ENCODE peak calls at places on chromosomes 7 and 10, in nine cellular contexts. B is cardiac fibroblast, M is AG04450, C is psoas muscle, A is bronchial epithelial cell, G is astrocyte of the spinal cord, D is pancreas, O is IMR-90, Z is osteocyte. P is an unnamed sample.

GRCh38 chr7:116180302-116180701 is 30.0 kb upstream of the TES start:
- DNase-seq in M (no peak), O (peak), B (peak), Z (no peak), C (no peak), D (no peak), A (peak), G (peak), P (no peak)

GRCh38 chr7:51256244-51256781 is 60.3 kb downstream of the COBL start:
- DNase-seq in O (no peak), D (no peak), B (no peak), A (no peak), G (no peak), C (no peak), Z (no peak), M (no peak), P (no peak)

GRCh38 chr10:69180525-69181204 is 631 bp downstream of the SUPV3L1 start:
- DNase-seq in D (no peak), A (peak), O (peak), M (no peak), B (peak), C (no peak), G (peak), Z (no peak), P (peak)

GRCh38 chr7:100396421-100396982 is 23.2 kb downstream of the PILRA start:
- DNase-seq in D (no peak), O (no peak), C (no peak), Z (no peak), B (no peak), M (no peak), A (no peak), G (no peak), P (peak)

GRCh38 chr10:15842493-15843169 is 17.7 kb downstream of the MINDY3 start:
- DNase-seq in M (no peak), D (no peak), B (peak), Z (no peak), G (no peak), O (peak), A (peak), C (no peak), P (no peak)

GRCh38 chr7:84950836-84951235 is 236.0 kb downstream of the SEMA3D start:
- DNase-seq in B (peak), G (peak), M (no peak), D (no peak), A (peak), O (peak), C (no peak), Z (no peak), P (no peak)

GRCh38 chr10:12915637-12916168 is 85.8 kb downstream of the CCDC3 start:
- DNase-seq in G (no peak), A (no peak), M (no peak), Z (peak), D (no peak), C (no peak), B (no peak), O (no peak), P (no peak)

GRCh38 chr10:88934900-88935672 is 17.5 kb downstream of the ACTA2 start:
- DNase-seq in M (peak), Z (no peak), D (peak), B (peak), A (peak), O (peak), G (peak), C (peak), P (peak)

GRCh38 chr7:42414028-42414427 is 177.0 kb upstream of the GLI3 start:
- DNase-seq in G (no peak), M (no peak), Z (no peak), B (no peak), D (no peak), C (no peak), A (peak), O (no peak), P (no peak)

GRCh38 chr7:44638611-44639557 is 32.5 kb downstream of the OGDH start:
- DNase-seq in D (peak), Z (peak), O (peak), G (peak), B (peak), M (no peak), C (peak), A (peak), P (peak)

GRCh38 chr10:127866276-127867013 is 26.3 kb downstream of the CLRN3 start:
- DNase-seq in O (no peak), M (no peak), A (no peak), D (no peak), B (no peak), C (no peak), Z (no peak), G (no peak), P (no peak)

GRCh38 chr10:34985823-34986222 is 104.3 kb downstream of the CUL2 start:
- DNase-seq in B (peak), M (no peak), C (no peak), G (no peak), D (no peak), O (no peak), A (no peak), Z (no peak), P (no peak)

GRCh38 chr10:69588358-69588757 is 15.1 kb upstream of the NEUROG3 start:
- DNase-seq in C (no peak), G (no peak), Z (peak), M (no peak), O (no peak), D (no peak), A (peak), B (no peak), P (no peak)

GRCh38 chr7:23378996-23379395 is 79.9 kb downstream of the MALSU1 start:
- DNase-seq in M (no peak), O (no peak), A (no peak), C (no peak), G (no peak), B (no peak), D (no peak), Z (no peak), P (no peak)

GRCh38 chr7:96982586-96982985 is 22.8 kb upstream of the DLX6 start:
- DNase-seq in Z (no peak), M (no peak), B (no peak), A (peak), C (no peak), D (no peak), O (no peak), G (no peak), P (no peak)

GRCh38 chr10:79022565-79023488 is 45.9 kb upstream of the ZMIZ1 start:
- DNase-seq in Z (no peak), G (peak), B (peak), C (peak), O (no peak), A (no peak), M (no peak), D (peak), P (peak)

GRCh38 chr10:95569368-95569767 is 8.2 kb upstream of the SORBS1 start:
- DNase-seq in A (peak), M (no peak), Z (no peak), D (no peak), O (no peak), G (no peak), C (no peak), B (peak), P (no peak)

GRCh38 chr10:77927343-77928256 is 1.0 kb upstream of the DLG5 start:
- DNase-seq in G (no peak), O (no peak), D (no peak), Z (no peak), B (no peak), M (no peak), C (no peak), A (no peak), P (no peak)

GRCh38 chr10:34814228-34815173 is 595 bp downstream of the PARD3 start:
- DNase-seq in G (peak), B (peak), D (peak), Z (no peak), A (no peak), M (no peak), O (peak), C (peak), P (no peak)

GRCh38 chr10:22992075-22992474 is 64.2 kb downstream of the ARMC3 start:
- DNase-seq in C (no peak), O (no peak), B (no peak), A (no peak), Z (no peak), G (no peak), D (no peak), M (no peak), P (no peak)

GRCh38 chr7:452230-452751 is 67.4 kb downstream of the PDGFA start:
- DNase-seq in A (no peak), M (no peak), B (peak), O (peak), Z (no peak), G (peak), D (no peak), C (peak), P (no peak)

DNA sequence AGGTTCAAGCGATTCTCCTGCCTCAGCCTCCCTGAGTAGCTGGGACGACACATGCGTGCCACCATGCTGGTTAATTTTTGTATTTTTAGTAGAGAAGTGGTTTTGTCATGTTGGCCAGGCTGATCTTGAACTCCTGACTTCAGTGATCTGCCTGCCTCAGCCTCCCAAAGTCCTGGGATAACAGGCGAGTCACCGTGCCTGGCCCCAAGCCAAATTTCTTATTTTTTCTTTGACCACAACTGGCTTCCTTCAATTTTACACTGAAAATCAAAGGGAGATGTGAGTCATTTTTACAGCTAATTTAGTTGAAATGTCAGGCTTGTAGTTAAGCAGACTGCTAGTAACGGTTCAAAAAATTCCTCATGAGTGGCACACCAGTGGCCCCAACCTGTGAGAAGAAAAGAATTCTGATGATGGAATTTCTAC is 7.8 kb downstream of the RNF216 start:
- DNase-seq in G (peak), A (peak), O (peak), B (peak), D (no peak), M (peak), Z (no peak), C (no peak), P (peak)
- TF ChIP-seq CTCF in G (no peak), A (no peak), O (no peak), B (no peak), D (no peak), M (no peak), Z (no peak), C (no peak), P (no peak)

DNA sequence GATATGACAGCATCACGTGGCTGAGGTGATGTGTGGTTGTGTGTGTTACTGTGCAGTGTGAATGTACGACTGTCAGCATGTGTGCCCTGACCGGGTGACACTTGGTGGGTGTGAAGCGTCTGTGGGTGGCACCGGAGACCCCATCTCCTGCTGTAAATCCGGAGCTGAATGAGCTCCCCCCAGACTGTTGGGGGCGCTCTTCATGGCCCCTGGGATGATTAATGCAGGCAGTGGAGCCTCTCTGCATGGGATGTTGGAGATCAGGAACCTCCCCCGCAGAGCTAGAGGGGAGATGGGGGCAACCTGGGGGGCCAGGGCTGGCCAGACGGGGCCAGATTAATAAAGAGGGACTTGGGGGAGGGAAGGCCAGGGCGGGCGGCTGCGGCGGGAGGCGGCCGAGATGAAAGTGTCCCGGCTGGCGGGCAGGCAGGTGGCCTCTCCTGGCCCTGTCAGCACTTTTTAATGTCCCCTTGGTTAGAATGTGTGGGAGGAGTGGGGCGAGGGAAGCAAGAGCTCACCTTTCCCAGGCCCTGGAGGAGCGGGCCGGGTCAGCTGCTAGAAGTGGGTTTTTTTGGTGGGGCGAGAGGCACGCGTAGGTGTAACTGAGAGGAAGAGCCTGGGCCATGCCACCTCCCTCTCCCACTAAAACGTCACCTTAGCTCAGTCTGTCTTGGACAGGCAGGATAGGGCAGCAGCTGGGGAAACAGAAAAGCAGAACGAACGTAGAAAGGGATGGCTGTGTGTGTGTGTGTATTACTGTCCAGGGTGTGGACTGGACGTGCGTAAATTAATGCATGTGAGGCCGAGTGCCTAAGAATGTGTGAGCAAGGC is 34.2 kb downstream of the HIF1AN start:
- DNase-seq in Z (peak), O (no peak), D (peak), G (no peak), C (no peak), B (no peak), M (no peak), A (no peak), P (no peak)
- TF ChIP-seq CTCF in Z (no peak), O (no peak), D (no peak), G (peak), C (no peak), B (no peak), M (no peak), A (no peak), P (no peak)

GRCh38 chr7:144656960-144657359 is 178.9 kb downstream of the TPK1 start:
- DNase-seq in Z (no peak), M (no peak), O (no peak), D (no peak), B (no peak), C (no peak), A (no peak), G (no peak), P (no peak)
- TF ChIP-seq CTCF in Z (no peak), M (no peak), O (no peak), D (no peak), B (no peak), C (no peak), A (no peak), G (no peak), P (no peak)

DNA sequence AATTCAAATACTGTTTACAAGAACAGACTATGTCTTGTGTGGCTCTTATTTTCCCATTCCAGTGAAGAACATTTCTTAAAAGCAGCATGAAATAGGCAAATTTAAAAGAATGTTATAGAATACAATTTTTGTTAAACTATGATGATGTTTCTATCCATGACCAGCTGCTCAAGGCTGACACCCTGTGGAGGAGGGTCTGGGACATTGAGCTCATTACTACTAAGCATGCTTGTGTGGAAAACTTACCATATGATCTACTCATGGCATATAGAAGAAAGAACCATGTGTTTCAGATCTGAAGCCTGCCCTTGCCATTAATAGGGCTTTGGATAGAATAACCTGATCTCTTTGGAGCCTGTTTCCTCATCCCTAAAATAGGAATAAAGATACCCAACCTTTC is 125.0 kb downstream of the FOXP2 start:
- DNase-seq in B (peak), C (no peak), Z (no peak), O (peak), A (peak), M (no peak), D (no peak), G (peak), P (no peak)
- TF ChIP-seq CTCF in B (peak), C (peak), Z (peak), O (peak), A (peak), M (peak), D (no peak), G (peak), P (no peak)

GRCh38 chr7:156778201-156778600 is 114.8 kb downstream of the LMBR1 start:
- DNase-seq in B (no peak), Z (no peak), D (no peak), G (no peak), M (no peak), A (no peak), O (no peak), C (no peak), P (no peak)
- TF ChIP-seq CTCF in B (peak), Z (peak), D (no peak), G (peak), M (peak), A (no peak), O (peak), C (no peak), P (no peak)

GRCh38 chr7:39394105-39394504 is 172.1 kb upstream of the YAE1 start:
- DNase-seq in A (no peak), D (no peak), O (no peak), M (no peak), G (no peak), C (no peak), Z (no peak), B (no peak), P (no peak)
- TF ChIP-seq CTCF in A (no peak), D (no peak), O (no peak), M (no peak), G (no peak), C (no peak), Z (no peak), B (no peak), P (no peak)